ENCODE peak calls at places on chromosomes 13 and 19, in five cellular contexts. U is fibroblast of lung, I is cardiac fibroblast, N is right cardiac atrium, J is NB4. O is an unnamed sample.

GRCh38 chr13:44219808-44220544 is 153.6 kb upstream of the SERP2 start:
- DNase-seq in U (peak; percentile 92), I (peak; percentile 74), N (no peak), J (no peak), O (peak; percentile 72)

GRCh38 chr13:24670927-24671326 is 9.3 kb upstream of the ATP12A start:
- DNase-seq in U (peak; percentile 20), I (peak; percentile 21), N (no peak), J (peak; percentile 62), O (no peak)

GRCh38 chr19:41699231-41699967 is 9.0 kb upstream of the CEACAM5 start:
- DNase-seq in U (no peak), I (no peak), N (no peak), J (no peak), O (no peak)

GRCh38 chr19:38394488-38394887 is 6.0 kb downstream of the SPRED3 start:
- DNase-seq in U (no peak), I (no peak), N (no peak), J (no peak), O (no peak)

GRCh38 chr13:49585220-49586157 is at the start of gene RCBTB1:
- DNase-seq in U (peak; percentile 63), I (peak; percentile 60), N (peak; percentile 68), J (peak; percentile 85), O (peak; percentile 53)

GRCh38 chr13:31835932-31836331 is 96.6 kb downstream of the RXFP2 start:
- DNase-seq in U (peak; percentile 44), I (peak; percentile 74), N (no peak), J (no peak), O (peak; percentile 67)

GRCh38 chr13:106599875-106600797 is 32.2 kb upstream of the ARGLU1 start:
- DNase-seq in U (peak; percentile 84), I (peak; percentile 71), N (no peak), J (no peak), O (peak; percentile 89)

GRCh38 chr19:14517840-14518505 is at the start of gene DNAJB1:
- DNase-seq in U (peak; percentile 75), I (peak; percentile 73), N (peak; percentile 88), J (peak; percentile 72), O (peak; percentile 94)

GRCh38 chr13:111644750-111645149 is 324.3 kb downstream of the TEX29 start:
- DNase-seq in U (no peak), I (no peak), N (no peak), J (no peak), O (no peak)

GRCh38 chr13:111566567-111566966 is 246.1 kb downstream of the TEX29 start:
- DNase-seq in U (no peak), I (no peak), N (no peak), J (no peak), O (no peak)

GRCh38 chr13:26983533-26984315 is 187.9 kb downstream of the USP12 start:
- DNase-seq in U (peak; percentile 42), I (no peak), N (peak; percentile 27), J (peak; percentile 89), O (no peak)

GRCh38 chr13:78602561-78603239 is 652 bp downstream of the POU4F1 start:
- DNase-seq in U (no peak), I (no peak), N (peak; percentile 8), J (peak; percentile 60), O (no peak)

GRCh38 chr13:77316430-77316829 is 10.5 kb downstream of the MYCBP2 start:
- DNase-seq in U (no peak), I (no peak), N (no peak), J (no peak), O (no peak)

DNA sequence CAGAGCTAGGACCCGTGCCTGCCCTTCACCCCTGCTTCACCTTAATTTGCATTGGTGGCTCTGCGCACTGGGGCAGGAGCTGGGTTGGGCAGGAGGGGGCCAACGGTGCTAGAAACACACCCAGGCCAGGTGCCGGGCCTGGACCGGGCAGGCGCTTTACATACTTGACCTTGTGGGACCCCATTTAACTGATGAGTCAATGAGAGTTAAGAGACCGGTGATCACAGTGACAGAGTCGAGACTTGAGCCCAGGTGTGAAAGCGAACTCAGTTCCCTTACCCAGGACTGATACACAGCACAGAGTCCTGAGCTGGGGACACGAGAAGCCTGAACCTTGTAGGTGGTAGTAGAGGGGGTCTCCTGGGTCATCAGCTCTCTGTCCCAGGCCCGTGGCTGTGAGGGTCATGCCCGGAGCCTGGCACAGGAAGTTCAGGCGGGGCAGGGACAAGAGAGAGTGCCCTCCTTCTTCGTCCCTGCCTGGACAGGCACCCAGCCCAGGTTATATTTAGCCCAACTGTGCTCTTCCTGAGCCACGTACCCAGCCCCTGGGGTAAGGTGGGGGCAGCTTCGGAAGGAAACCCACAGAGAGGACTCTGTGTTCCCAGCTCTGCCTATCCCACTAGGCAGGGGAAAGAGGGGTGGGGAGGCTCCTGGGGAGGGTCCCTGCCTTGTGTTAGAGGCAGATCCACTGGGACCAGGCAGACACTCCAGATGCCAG is 1.9 kb downstream of the PRX start:
- DNase-seq in U (no peak), I (no peak), N (peak; percentile 57), J (no peak), O (no peak)
- H3K4me3 ChIP-seq in U (no peak overlapping the region), I (no peak overlapping the region), N (no peak overlapping the region), J (no peak overlapping the region), O (no peak overlapping the region)

DNA sequence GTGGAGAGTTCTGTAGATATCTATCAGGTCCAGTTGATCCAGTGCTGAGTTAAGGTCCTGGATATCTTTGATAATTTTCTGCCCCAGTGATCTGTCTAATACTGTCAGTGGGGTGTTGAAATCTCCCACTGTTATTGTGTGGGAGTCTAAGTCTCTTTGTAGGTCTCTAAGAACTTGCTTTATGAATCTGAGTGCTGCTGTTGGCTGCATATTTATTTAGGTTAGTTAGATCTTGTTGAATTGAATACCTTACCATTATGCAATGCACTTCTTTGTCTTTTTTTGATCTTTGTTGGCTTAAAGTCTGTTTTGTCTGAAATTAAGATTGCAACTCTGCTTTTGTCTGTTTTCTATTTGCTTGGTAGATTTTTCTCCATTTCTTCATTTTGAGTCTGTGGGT is 15.4 kb downstream of the AP1M1 start:
- DNase-seq in U (no peak), I (peak; percentile 18), N (no peak), J (no peak), O (no peak)
- H3K4me3 ChIP-seq in U (no peak overlapping the region), I (no peak overlapping the region), N (no peak overlapping the region), J (no peak overlapping the region), O (no peak overlapping the region)

GRCh38 chr13:46595918-46596315 is 42.9 kb downstream of the LRCH1 start:
- DNase-seq in U (no peak), I (no peak), N (no peak), J (peak; percentile 61), O (no peak)
- H3K4me3 ChIP-seq in U (no peak overlapping the region), I (no peak overlapping the region), N (no peak overlapping the region), J (no peak overlapping the region), O (no peak overlapping the region)

DNA sequence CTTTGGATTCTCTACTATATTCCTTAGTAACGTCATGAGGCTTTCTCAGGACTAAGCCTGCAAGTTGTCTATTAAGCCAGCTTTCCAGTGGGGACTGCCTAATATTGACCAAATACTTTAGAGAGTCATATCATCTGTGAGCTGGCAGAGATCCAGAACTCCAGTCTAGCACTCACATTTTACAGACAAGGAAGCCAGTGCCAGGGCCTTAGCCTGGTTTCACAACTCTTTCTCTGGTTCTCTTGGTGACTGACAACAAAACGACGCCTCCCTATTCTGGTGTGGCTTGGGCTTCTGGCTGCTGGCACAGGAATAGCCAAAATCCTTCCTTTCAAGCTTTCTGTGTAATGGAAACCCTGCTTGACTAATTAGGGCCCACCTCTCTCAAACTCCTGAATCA is 75.0 kb upstream of the UBL3 start:
- DNase-seq in U (peak; percentile 81), I (peak; percentile 86), N (peak; percentile 83), J (peak; percentile 77), O (peak; percentile 61)
- H3K4me3 ChIP-seq in U (no peak overlapping the region), I (no peak overlapping the region), N (no peak overlapping the region), J (no peak overlapping the region), O (no peak overlapping the region)

GRCh38 chr19:20077791-20078463 is at the start of gene ZNF90:
- DNase-seq in U (peak; percentile 96), I (peak; percentile 99), N (peak; percentile 96), J (peak; percentile 98), O (peak; percentile 96)
- H3K4me3 ChIP-seq in U (peak within 1 kb of the TSS; percentile 74), I (peak within 1 kb of the TSS; percentile 57), N (peak within 1 kb of the TSS; percentile 84), J (peak within 1 kb of the TSS; percentile 88), O (peak within 1 kb of the TSS; percentile 57)

GRCh38 chr19:4816388-4817165 is 14.9 kb downstream of the TICAM1 start:
- DNase-seq in U (no peak), I (no peak), N (no peak), J (no peak), O (no peak)

GRCh38 chr19:4814625-4815425 is 16.7 kb downstream of the TICAM1 start:
- DNase-seq in U (peak; percentile 47), I (peak; percentile 40), N (no peak), J (no peak), O (peak; percentile 26)

GRCh38 chr19:4815426-4816387 is 15.8 kb downstream of the TICAM1 start:
- DNase-seq in U (peak; percentile 92), I (peak; percentile 94), N (peak; percentile 92), J (peak; percentile 92), O (peak; percentile 91)

GRCh38 chr19:4807188-4807587 is 15.7 kb downstream of the FEM1A start:
- DNase-seq in U (no peak), I (no peak), N (peak; percentile 46), J (peak; percentile 75), O (no peak)

DNA sequence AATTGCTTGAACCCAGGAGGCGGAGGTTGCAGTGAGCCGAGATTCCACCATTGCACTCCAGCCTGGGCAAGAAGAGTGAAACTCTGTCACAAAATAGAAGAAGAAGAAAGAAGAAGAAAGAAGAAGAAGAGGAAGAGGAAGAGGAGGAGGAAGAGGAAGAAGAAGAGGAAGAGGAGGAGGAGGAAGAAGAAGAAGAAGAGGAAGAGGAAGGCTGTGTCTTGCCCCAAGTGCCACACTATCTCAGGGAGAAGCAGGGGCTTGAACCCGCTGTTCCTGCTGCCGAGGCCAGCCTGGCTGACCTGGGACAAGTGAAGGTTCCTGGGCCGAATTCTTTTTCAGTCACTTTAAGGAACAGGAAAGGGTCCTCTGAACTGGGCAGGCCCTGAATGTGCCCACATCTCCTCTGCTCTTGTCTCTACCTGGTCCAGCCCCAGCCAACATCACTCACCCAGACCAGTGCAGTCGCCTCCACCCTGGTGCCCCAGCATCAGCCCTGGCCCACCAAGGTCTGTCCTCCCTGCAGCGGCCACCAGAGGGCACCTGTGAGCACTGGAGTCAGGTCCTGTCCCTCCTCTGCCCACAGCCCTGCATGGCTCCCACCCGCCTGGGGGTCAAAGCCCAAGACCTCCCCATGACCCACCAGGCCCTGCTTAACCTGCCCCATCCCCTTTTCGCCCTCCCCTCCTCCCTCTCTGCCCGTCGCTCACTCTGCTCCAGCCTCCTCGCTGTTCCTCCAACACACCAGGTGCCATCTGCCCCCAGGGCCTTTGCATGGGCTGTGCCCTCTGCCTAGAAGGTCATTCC is 20.0 kb downstream of the TICAM1 start:
- DNase-seq in U (peak; percentile 37), I (peak; percentile 74), N (peak; percentile 83), J (peak; percentile 70), O (peak; percentile 50)
- H3K4me3 ChIP-seq in U (no peak overlapping the region), I (no peak overlapping the region), N (no peak overlapping the region), J (no peak overlapping the region), O (no peak overlapping the region)

GRCh38 chr19:2330632-2331284 is 2.3 kb downstream of the SPPL2B start:
- DNase-seq in U (no peak), I (no peak), N (no peak), J (peak; percentile 66), O (no peak)

GRCh38 chr19:2328401-2329161 is at the start of the genes LSM7 and SPPL2B:
- DNase-seq in U (peak; percentile 77), I (peak; percentile 85), N (peak; percentile 91), J (peak; percentile 86), O (peak; percentile 88)

GRCh38 chr19:2330255-2330631 is 1.8 kb downstream of the SPPL2B start:
- DNase-seq in U (no peak), I (no peak), N (no peak), J (no peak), O (no peak)

GRCh38 chr19:2329162-2329505 is 650 bp downstream of the SPPL2B start:
- DNase-seq in U (no peak), I (no peak), N (no peak), J (no peak), O (no peak)

GRCh38 chr19:2329528-2329927 is 1.0 kb downstream of the SPPL2B start:
- DNase-seq in U (no peak), I (no peak), N (no peak), J (no peak), O (no peak)
- H3K4me3 ChIP-seq in U (peak overlapping the region; percentile 71), I (peak overlapping the region; percentile 91), N (peak overlapping the region; percentile 88), J (peak overlapping the region; percentile 75), O (peak overlapping the region; percentile 97)